ENCODE peak calls at places on chromosomes 12 and 14, in six cellular contexts. J is A549, G is lower lobe of right lung, Y is AG10803, S is PC-3, A is cardiac fibroblast. K is an unnamed sample.

GRCh38 chr12:123971770-123972447 is 722 bp downstream of the CCDC92 start:
- DNase-seq in S (peak; percentile 72), G (peak; percentile 69), Y (no peak), J (peak; percentile 52), A (no peak), K (peak; percentile 67)

GRCh38 chr12:64609543-64610091 is 678 bp upstream of the RASSF3 start:
- DNase-seq in G (no peak), Y (no peak), J (no peak), S (peak; percentile 41), A (peak; percentile 27), K (no peak)

GRCh38 chr14:77039285-77040058 is 11.0 kb upstream of the IRF2BPL start:
- DNase-seq in S (no peak), J (no peak), G (no peak), Y (peak; percentile 69), A (peak; percentile 58), K (peak; percentile 47)

GRCh38 chr12:115407036-115407435 is 723.1 kb upstream of the TBX3 start:
- DNase-seq in G (no peak), A (no peak), Y (no peak), S (no peak), J (no peak), K (no peak)

GRCh38 chr12:129571901-129572494 is 331.8 kb downstream of the TMEM132D start:
- DNase-seq in A (no peak), G (no peak), Y (no peak), J (no peak), S (no peak), K (no peak)

GRCh38 chr12:86663691-86664090 is 407.5 kb upstream of the MGAT4C start:
- DNase-seq in A (peak; percentile 10), G (no peak), S (no peak), Y (no peak), J (no peak), K (no peak)

GRCh38 chr14:62234849-62235248 is 472.6 kb downstream of the SNAPC1 start:
- DNase-seq in J (no peak), A (no peak), Y (no peak), G (no peak), S (no peak), K (no peak)

GRCh38 chr12:114777052-114777451 is 93.1 kb upstream of the TBX3 start:
- DNase-seq in J (no peak), Y (peak; percentile 78), G (no peak), S (peak; percentile 93), A (peak; percentile 64), K (no peak)

GRCh38 chr12:95605087-95605486 is 53.8 kb upstream of the USP44 start:
- DNase-seq in S (peak; percentile 95), J (no peak), G (no peak), Y (peak; percentile 37), A (peak; percentile 65), K (no peak)

GRCh38 chr14:25050494-25051170 is 685 bp upstream of the STXBP6 start:
- DNase-seq in J (no peak), Y (peak; percentile 75), S (peak; percentile 38), G (no peak), A (peak; percentile 86), K (no peak)

GRCh38 chr12:18242380-18243089 is 18.8 kb upstream of the PIK3C2G start:
- DNase-seq in J (no peak), Y (no peak), S (peak; percentile 9), A (no peak), G (no peak), K (no peak)

GRCh38 chr14:94522115-94522724 is 13.0 kb upstream of the SERPINA12 start:
- DNase-seq in A (no peak), S (no peak), Y (no peak), G (no peak), J (no peak), K (no peak)

GRCh38 chr12:88946377-88946997 is 366.2 kb upstream of the KITLG start:
- DNase-seq in A (peak; percentile 85), S (no peak), Y (peak; percentile 98), J (no peak), G (no peak), K (peak; percentile 81)

GRCh38 chr12:49301759-49302158 is 6.8 kb downstream of the PRPH start:
- DNase-seq in J (no peak), S (no peak), A (no peak), G (no peak), Y (no peak), K (no peak)

DNA sequence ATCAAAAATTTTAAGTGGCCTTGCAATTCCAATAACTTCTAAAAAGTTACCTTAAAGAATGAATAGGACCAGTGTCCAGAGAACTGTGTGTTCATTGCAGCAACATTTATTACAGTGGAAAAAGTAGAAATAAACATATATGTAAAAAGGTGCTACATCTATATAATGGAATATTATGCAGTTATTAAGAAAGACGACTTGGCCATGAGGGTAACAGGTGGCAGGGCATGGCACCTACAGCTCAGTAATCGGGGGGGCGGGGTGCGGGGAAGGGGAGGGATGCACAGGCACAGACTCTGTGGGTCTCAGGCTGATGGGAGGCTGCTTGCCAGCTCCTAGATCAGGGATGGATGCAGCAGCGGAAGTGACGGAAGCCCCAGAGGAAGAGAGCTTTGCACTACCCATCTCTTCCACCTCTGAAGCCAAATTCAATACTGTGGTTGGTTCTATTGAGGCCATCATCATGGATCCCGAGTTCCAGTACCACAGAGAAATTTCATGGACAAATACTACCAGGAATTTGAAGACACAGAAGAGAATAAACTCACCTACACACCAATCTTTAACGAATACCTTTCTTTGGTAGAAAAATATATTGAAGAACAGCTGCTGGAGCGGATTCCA is 14.0 kb downstream of the KRT76 start:
- DNase-seq in J (no peak), S (no peak), A (no peak), Y (no peak), G (no peak), K (no peak)
- H3K4me3 ChIP-seq in J (no peak overlapping the region), S (no peak overlapping the region), A (no peak overlapping the region), Y (no peak overlapping the region), G (no peak overlapping the region), K (no peak overlapping the region)

DNA sequence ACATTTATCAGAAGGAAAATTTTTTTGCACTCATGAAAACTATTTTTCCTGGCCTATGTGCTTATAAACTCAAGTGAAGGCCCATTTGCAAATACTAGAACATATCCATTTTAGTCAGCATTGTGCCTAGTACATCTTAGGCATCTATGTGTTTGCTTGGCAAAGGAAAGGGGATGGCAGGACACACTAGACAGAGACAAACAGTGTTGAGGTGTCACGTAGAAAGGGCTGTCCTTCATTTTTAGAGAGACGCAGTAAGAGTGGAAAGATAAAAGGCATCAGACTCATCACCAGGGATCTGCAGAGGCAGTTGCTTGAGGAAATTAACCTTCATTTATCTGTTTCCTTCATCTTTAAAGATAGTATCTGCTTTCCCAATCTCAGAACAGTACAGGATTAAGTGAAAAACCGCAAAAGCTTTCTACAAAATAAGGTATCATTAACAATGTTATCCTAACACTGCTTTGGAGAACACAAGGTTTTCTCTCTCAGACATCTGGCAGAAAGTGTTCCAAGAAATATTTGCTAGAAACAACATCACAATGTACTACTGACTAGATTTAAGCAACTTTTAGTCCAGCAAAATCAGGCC is 2.1 kb downstream of the YBX3 start:
- DNase-seq in A (no peak), J (no peak), S (no peak), G (no peak), Y (no peak), K (peak; percentile 5)
- H3K4me3 ChIP-seq in A (peak overlapping the region; percentile 88), J (peak overlapping the region; percentile 93), S (peak overlapping the region; percentile 98), G (peak overlapping the region; percentile 91), Y (peak overlapping the region; percentile 88), K (peak overlapping the region; percentile 95)

DNA sequence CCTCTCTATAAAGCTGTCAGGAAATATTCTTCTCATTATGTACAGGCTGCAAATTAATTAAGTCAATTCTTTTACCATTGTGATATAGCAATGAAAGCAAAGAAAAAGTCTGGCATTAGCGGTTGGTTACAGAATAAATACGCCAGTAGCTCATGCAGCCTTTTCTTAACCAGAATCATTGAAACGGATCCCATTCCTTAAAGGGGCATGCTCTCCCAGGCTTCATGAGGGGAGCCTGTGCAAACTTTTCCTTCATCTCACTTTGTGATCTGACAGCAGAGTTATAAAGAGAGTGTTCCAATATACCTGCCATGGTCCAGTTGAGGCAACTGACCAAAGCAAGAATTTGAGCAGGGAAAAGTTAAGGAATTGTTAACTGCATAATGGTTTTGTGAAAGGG is 337.7 kb downstream of the EMP1 start:
- DNase-seq in J (no peak), S (no peak), A (no peak), Y (no peak), G (no peak), K (no peak)
- H3K4me3 ChIP-seq in J (no peak overlapping the region), S (no peak overlapping the region), A (no peak overlapping the region), Y (no peak overlapping the region), G (peak overlapping the region; percentile 29), K (no peak overlapping the region)

DNA sequence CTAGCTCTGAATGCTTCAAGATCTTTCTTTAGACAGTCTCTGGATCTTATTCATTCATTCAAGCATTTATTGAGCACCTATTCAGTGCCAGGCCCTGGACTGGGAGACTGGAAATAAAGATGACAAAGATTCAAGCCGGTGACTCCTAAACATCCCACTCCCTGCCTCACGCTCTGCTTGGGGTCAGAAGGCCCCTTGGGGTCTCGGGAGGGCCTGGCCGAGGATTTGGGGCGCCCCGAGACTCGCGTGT is 224 bp upstream of the DTX1 start:
- DNase-seq in A (no peak), S (no peak), J (no peak), G (no peak), Y (no peak), K (no peak)
- H3K4me3 ChIP-seq in A (peak overlapping the region; percentile 32), S (peak overlapping the region; percentile 37), J (peak overlapping the region; percentile 56), G (peak overlapping the region; percentile 52), Y (no peak overlapping the region), K (no peak overlapping the region)

DNA sequence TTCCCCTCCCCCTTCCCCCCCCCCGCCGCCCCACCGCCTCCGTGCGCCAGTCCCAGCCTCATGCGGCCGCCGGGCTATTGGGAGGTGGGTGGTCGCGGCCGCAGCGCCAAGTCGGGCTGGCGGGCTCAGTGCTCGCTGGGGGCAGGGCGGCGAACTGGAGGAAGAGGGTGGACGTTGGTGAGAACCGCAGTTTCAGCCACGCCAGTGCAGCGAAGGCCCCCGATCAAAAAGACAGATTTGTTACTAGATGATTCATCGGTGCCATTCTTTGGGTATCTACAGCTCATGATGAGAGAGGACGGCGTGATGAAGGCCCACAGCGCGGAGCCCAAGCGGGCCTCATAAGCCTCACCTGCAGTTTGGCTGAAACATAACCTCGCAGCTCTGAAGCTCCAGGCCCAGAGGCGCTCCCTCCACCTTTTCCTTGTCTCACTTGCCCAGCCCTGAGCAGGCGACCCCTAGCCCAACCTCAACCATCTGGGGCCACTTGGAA is 20.0 kb downstream of the SLC2A3 start:
- DNase-seq in J (no peak), S (no peak), G (no peak), A (no peak), Y (no peak), K (no peak)
- H3K4me3 ChIP-seq in J (no peak overlapping the region), S (no peak overlapping the region), G (no peak overlapping the region), A (no peak overlapping the region), Y (no peak overlapping the region), K (no peak overlapping the region)

DNA sequence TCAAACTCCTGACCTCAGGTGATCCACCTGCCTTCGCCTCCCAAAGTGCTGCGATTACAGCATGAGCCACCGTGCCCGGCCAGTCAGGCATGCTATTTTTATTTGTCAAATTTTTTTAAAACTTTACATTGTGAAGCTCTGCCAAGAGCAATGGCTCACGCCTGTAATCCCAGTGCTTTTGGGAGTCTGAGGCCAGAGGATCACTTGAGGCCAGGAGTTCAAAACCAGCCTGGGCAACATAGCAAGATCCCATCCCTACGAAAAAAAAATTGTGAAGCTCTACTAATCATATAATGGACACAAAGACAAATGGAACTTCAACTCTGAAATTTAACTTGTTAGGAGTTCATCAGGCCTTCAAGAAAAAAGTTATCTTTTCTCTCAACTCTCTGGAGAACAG is 1.9 kb downstream of the R3HDM2 start:
- DNase-seq in A (no peak), J (no peak), S (no peak), G (no peak), Y (no peak), K (no peak)
- H3K4me3 ChIP-seq in A (no peak overlapping the region), J (peak overlapping the region; percentile 53), S (peak overlapping the region; percentile 85), G (no peak overlapping the region), Y (no peak overlapping the region), K (peak overlapping the region; percentile 64)